ENCODE peak calls at places on chromosomes 16 and 17, in four cellular contexts. A is activated T-cell treated with anti-CD3 and anti-CD28 coated beads, Interleukin-2, amount 50 U/mL, for 72 hours; T is aorta; Q is epithelial cell of esophagus. P is an unnamed sample.

GRCh38 chr16:1054660-1055556 is 17.6 kb upstream of the SSTR5 start:
- DNase-seq in A (peak), T (peak), Q (no peak), P (peak)

GRCh38 chr17:7438050-7438614 is 1.2 kb upstream of the FGF11 start:
- DNase-seq in A (peak), T (peak), Q (peak), P (no peak)

GRCh38 chr16:85504242-85504641 is 108.9 kb upstream of the GSE1 start:
- DNase-seq in A (no peak), T (no peak), Q (no peak), P (no peak)

GRCh38 chr17:80395402-80396151 is 19.4 kb upstream of the ENDOV start:
- DNase-seq in A (no peak), T (no peak), Q (peak), P (no peak)

GRCh38 chr17:45294506-45294905 is 22.3 kb downstream of the MAP3K14 start:
- DNase-seq in A (no peak), T (peak), Q (no peak), P (no peak)

GRCh38 chr17:2954898-2955445 is 108.4 kb downstream of the OR1D5 start:
- DNase-seq in A (peak), T (no peak), Q (peak), P (peak)

GRCh38 chr17:47685556-47686275 is 8.2 kb upstream of the TBKBP1 start:
- DNase-seq in A (no peak), T (no peak), Q (peak), P (no peak)

GRCh38 chr17:67441052-67441738 is 64.1 kb downstream of the PITPNC1 start:
- DNase-seq in A (peak), T (no peak), Q (peak), P (no peak)

GRCh38 chr16:1793578-1794220 is at the start of gene IGFALS:
- DNase-seq in A (no peak), T (no peak), Q (no peak), P (no peak)

GRCh38 chr17:27782791-27783206 is 17.5 kb downstream of the NOS2 start:
- DNase-seq in A (no peak), T (peak), Q (no peak), P (no peak)

GRCh38 chr16:27718767-27719445 is 169.0 kb downstream of the KATNIP start:
- DNase-seq in A (no peak), T (no peak), Q (no peak), P (no peak)

GRCh38 chr16:68642436-68643064 is 2.6 kb upstream of the CDH3 start:
- DNase-seq in A (peak), T (no peak), Q (peak), P (no peak)